ENCODE peak calls at places on chromosomes 13 and 19, in six cellular contexts. C is iPS DF 6.9, J is Peyer's patch, P is neuronal stem cell, F is cardiac muscle cell, T is MM.1S. U is an unnamed sample. For H3K4me1, H3K36me3 and H3K9me3, the result is how much of the 10 kb centered on the place peaks cover.

GRCh38 chr13:98187155-98187726 is 10.2 kb upstream of the RNF113B start:
- DNase-seq in C (no peak), J (no peak), P (no peak), F (no peak), T (no peak), U (no peak)

GRCh38 chr19:14410054-14410774 is 8.9 kb downstream of the DDX39A start:
- DNase-seq in T (no peak), P (no peak), J (peak), F (no peak), C (no peak), U (no peak)

GRCh38 chr19:38099966-38100365 is 124.1 kb downstream of the DPF1 start:
- DNase-seq in C (no peak), P (no peak), F (no peak), T (no peak), J (no peak), U (no peak)

GRCh38 chr13:39816936-39817335 is 161.5 kb downstream of the COG6 start:
- DNase-seq in J (no peak), F (no peak), T (no peak), P (no peak), C (no peak), U (no peak)

GRCh38 chr13:96771501-96772367 is 222.5 kb downstream of the OXGR1 start:
- DNase-seq in J (no peak), C (no peak), T (peak), F (no peak), P (no peak), U (no peak)

GRCh38 chr19:28296506-28296905 is 916.4 kb downstream of the UQCRFS1 start:
- DNase-seq in P (no peak), J (no peak), C (no peak), T (no peak), F (peak), U (no peak)

GRCh38 chr19:33413426-33413725 is 39.9 kb downstream of the CEBPG start:
- DNase-seq in F (no peak), P (no peak), T (no peak), J (no peak), C (no peak), U (no peak)

GRCh38 chr19:3516675-3517207 is 10.6 kb downstream of the FZR1 start:
- DNase-seq in J (peak), P (no peak), T (peak), C (no peak), F (no peak), U (no peak)

GRCh38 chr13:111005364-111005763 is 90.5 kb upstream of the ANKRD10 start:
- DNase-seq in F (no peak), C (no peak), P (no peak), T (no peak), J (no peak), U (no peak)

GRCh38 chr13:44710576-44710975 is 134.4 kb upstream of the TSC22D1 start:
- DNase-seq in C (no peak), P (no peak), J (no peak), T (no peak), F (peak), U (no peak)

GRCh38 chr13:41017744-41018582 is 1.2 kb downstream of the ELF1 start:
- DNase-seq in F (no peak), T (no peak), P (no peak), J (no peak), C (no peak), U (no peak)

GRCh38 chr13:41018583-41018909 is 570 bp downstream of the ELF1 start:
- DNase-seq in F (no peak), C (no peak), P (no peak), J (no peak), T (no peak), U (no peak)

GRCh38 chr13:41015920-41016319 is 3.2 kb downstream of the ELF1 start:
- DNase-seq in F (no peak), J (no peak), P (no peak), C (no peak), T (no peak), U (no peak)

GRCh38 chr13:41019027-41019487 is at the start of gene ELF1:
- DNase-seq in T (peak), J (peak), F (peak), C (no peak), P (no peak), U (peak)

GRCh38 chr13:41017153-41017552 is 2.0 kb downstream of the ELF1 start:
- DNase-seq in F (no peak), T (peak), C (no peak), P (no peak), J (peak), U (no peak)
- H3K4me1 ChIP-seq in F (under half), T (under half), C (under half), P (under half), J (under half), U (half or more)

GRCh38 chr19:40733149-40733548 is 16.2 kb downstream of the ITPKC start:
- DNase-seq in F (no peak), C (no peak), T (no peak), J (no peak), P (no peak), U (no peak)
- H3K36me3 ChIP-seq in F (under half), C (under half), T (under half), J (under half), P (half or more), U (under half)

GRCh38 chr13:46844431-46844830 is 47.5 kb upstream of the ESD start:
- DNase-seq in T (no peak), F (no peak), P (no peak), C (no peak), J (no peak), U (no peak)

GRCh38 chr13:46850214-46850613 is 46.6 kb downstream of the HTR2A start:
- DNase-seq in F (no peak), T (no peak), C (no peak), P (no peak), J (no peak), U (no peak)

GRCh38 chr13:46846736-46847135 is 49.8 kb upstream of the ESD start:
- DNase-seq in J (no peak), T (no peak), C (no peak), P (no peak), F (no peak), U (no peak)

GRCh38 chr13:46839399-46839798 is 42.4 kb upstream of the ESD start:
- DNase-seq in F (no peak), P (no peak), J (no peak), T (no peak), C (no peak), U (no peak)

GRCh38 chr13:46845146-46845545 is 48.2 kb upstream of the ESD start:
- DNase-seq in J (no peak), P (no peak), F (no peak), T (no peak), C (no peak), U (no peak)
- H3K9me3 ChIP-seq in J (under half), P (under half), F (under half), T (under half), C (under half), U (under half)

DNA sequence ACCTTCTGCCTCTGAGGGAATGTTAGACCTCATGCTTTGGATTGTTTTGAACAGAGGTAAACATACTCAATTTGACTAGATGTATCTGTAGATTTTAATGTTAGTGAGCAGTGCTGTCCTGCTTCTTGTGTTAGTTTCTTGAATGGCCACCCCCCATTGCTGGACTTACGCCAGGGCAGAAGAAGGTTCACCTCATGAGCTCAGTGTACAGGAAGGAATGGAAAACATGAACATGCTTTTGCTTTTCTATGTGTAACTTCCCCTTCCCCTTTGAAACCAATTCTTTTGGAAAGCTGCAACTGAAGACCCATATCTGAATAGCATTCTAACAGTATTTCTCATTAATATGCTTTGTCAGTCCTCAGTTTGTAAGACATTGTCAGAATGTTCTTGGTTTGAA is 32.3 kb downstream of the WASF3 start:
- DNase-seq in P (no peak), T (no peak), J (no peak), C (no peak), F (peak), U (no peak)
- H3K4me1 ChIP-seq in P (under half), T (under half), J (under half), C (under half), F (under half), U (under half)

GRCh38 chr19:19558636-19559035 is 20.6 kb downstream of the CILP2 start:
- DNase-seq in F (no peak), J (no peak), P (no peak), C (no peak), T (no peak), U (no peak)
- H3K36me3 ChIP-seq in F (under half), J (under half), P (under half), C (under half), T (under half), U (under half)

GRCh38 chr13:21427741-21428140 is 31.4 kb downstream of the ZDHHC20 start:
- DNase-seq in P (no peak), T (no peak), C (no peak), J (no peak), F (no peak), U (no peak)

GRCh38 chr13:21434588-21434987 is 24.5 kb downstream of the ZDHHC20 start:
- DNase-seq in F (peak), J (no peak), T (no peak), C (no peak), P (no peak), U (no peak)

GRCh38 chr13:21426238-21426637 is 32.9 kb downstream of the ZDHHC20 start:
- DNase-seq in F (no peak), C (no peak), P (no peak), J (no peak), T (no peak), U (no peak)

GRCh38 chr13:21429217-21429616 is 29.9 kb downstream of the ZDHHC20 start:
- DNase-seq in T (no peak), P (no peak), F (no peak), C (no peak), J (no peak), U (no peak)
- H3K9me3 ChIP-seq in T (under half), P (under half), F (under half), C (under half), J (under half), U (under half)

DNA sequence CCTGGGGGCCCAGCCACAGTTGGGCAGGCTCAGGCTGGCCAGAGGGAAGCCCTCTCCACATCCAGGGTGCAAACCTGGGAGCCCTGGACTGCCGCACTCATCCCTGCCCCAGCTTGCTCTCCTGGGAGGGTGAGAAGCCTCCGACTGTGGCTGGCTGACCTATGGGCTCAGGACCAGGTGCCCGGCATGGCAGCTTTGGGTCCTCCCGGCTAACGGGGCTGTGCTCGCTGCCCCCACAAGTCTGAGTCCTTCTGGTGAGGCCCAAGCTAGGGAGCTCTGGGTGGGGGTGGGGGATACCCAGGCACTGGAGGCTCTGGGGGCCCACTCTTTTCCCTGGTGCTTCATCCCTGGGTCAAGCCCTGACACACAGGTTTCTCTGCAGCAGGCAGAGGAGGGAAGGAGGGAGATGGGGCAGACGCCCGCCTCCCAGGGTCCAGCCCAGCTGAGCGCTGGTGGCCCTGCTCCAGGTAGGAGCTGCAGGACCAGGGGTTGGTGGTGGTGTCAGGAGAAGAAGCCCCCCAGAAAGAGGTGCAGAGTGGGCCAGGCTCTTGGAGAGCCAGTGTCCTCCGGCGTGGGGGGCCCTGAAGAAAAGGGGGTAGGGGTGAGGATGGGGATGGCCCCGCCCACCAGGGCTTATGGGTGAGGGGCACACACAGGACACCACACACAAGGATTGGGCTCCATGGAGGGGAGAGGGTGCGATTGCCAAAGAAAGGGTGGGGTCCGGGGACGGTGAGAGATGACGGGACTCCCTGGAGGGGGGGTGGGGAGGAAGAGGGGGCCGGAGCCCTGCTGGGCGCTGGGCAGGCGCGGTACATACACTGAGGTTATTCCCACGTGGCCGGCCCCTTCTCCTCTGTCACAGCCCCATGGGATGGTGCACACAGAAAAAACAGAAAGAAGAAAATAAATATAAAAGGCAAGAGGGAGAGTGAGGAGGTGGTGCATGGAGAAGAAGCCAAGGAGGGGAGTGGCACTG is 59.9 kb downstream of the IER2 start:
- DNase-seq in P (no peak), C (no peak), J (no peak), T (no peak), F (no peak), U (no peak)
- H3K4me1 ChIP-seq in P (under half), C (under half), J (under half), T (under half), F (under half), U (under half)

GRCh38 chr19:4553092-4553695 is 6.3 kb downstream of the SEMA6B start:
- DNase-seq in P (no peak), C (no peak), F (no peak), J (no peak), T (no peak), U (no peak)

GRCh38 chr19:4552546-4552819 is 7.0 kb downstream of the SEMA6B start:
- DNase-seq in C (no peak), J (no peak), T (no peak), P (no peak), F (no peak), U (no peak)

GRCh38 chr19:4548238-4548584 is 8.4 kb upstream of the LRG1 start:
- DNase-seq in P (no peak), T (no peak), C (no peak), J (no peak), F (no peak), U (no peak)

GRCh38 chr19:4550018-4550417 is 9.5 kb downstream of the SEMA6B start:
- DNase-seq in F (no peak), C (no peak), T (no peak), J (no peak), P (no peak), U (no peak)

GRCh38 chr19:4550479-4551050 is 8.9 kb downstream of the SEMA6B start:
- DNase-seq in P (no peak), C (no peak), F (no peak), J (no peak), T (no peak), U (no peak)
- H3K36me3 ChIP-seq in P (half or more), C (under half), F (under half), J (under half), T (under half), U (under half)

GRCh38 chr19:2319551-2319950 is 8.8 kb downstream of the LSM7 start:
- DNase-seq in T (no peak), P (no peak), C (no peak), J (no peak), F (no peak), U (no peak)

GRCh38 chr19:2317300-2317699 is 9.3 kb upstream of the LINGO3 start:
- DNase-seq in P (no peak), T (no peak), J (no peak), C (no peak), F (no peak), U (no peak)

GRCh38 chr19:2318923-2319322 is 9.5 kb downstream of the LSM7 start:
- DNase-seq in J (no peak), C (no peak), T (no peak), F (no peak), P (no peak), U (no peak)

GRCh38 chr19:2315818-2316353 is 7.9 kb upstream of the LINGO3 start:
- DNase-seq in F (peak), J (peak), P (peak), C (no peak), T (peak), U (no peak)

GRCh38 chr19:2317756-2318155 is 9.8 kb upstream of the LINGO3 start:
- DNase-seq in C (no peak), J (no peak), T (no peak), P (no peak), F (no peak), U (no peak)
- H3K9me3 ChIP-seq in C (under half), J (under half), T (under half), P (under half), F (under half), U (under half)

U was measured in Caco-2.